ENCODE peak calls at places on chromosome 10, in four cellular contexts. One of them, this sample, is unnamed.

GRCh38 chr10:124917168-124917938 is 24.6 kb upstream of the ZRANB1 start:
- DNase-seq in fibroblast of lung: peak; percentile 45
- DNase-seq in lower lobe of right lung: peak; percentile 56
- DNase-seq in fibroblast of mammary gland: peak; percentile 28
- DNase-seq in this sample: no peak

GRCh38 chr10:118545381-118545780 is 50.1 kb downstream of the PRLHR start:
- DNase-seq in fibroblast of lung: no peak
- DNase-seq in fibroblast of mammary gland: no peak
- DNase-seq in lower lobe of right lung: no peak
- DNase-seq in this sample: no peak

GRCh38 chr10:107163904-107164861 is at the start of gene SORCS1:
- DNase-seq in fibroblast of lung: no peak
- DNase-seq in lower lobe of right lung: no peak
- DNase-seq in fibroblast of mammary gland: no peak
- DNase-seq in this sample: no peak

GRCh38 chr10:92241158-92241500 is 49.7 kb downstream of the CPEB3 start:
- DNase-seq in fibroblast of lung: no peak
- DNase-seq in fibroblast of mammary gland: no peak
- DNase-seq in lower lobe of right lung: no peak
- DNase-seq in this sample: no peak

GRCh38 chr10:57627642-57628178 is 640.0 kb downstream of the IPMK start:
- DNase-seq in fibroblast of lung: no peak
- DNase-seq in fibroblast of mammary gland: no peak
- DNase-seq in lower lobe of right lung: no peak
- DNase-seq in this sample: no peak

GRCh38 chr10:122181901-122182799 is 88.9 kb upstream of the BTBD16 start:
- DNase-seq in fibroblast of lung: peak; percentile 52
- DNase-seq in fibroblast of mammary gland: peak; percentile 76
- DNase-seq in lower lobe of right lung: no peak
- DNase-seq in this sample: no peak

GRCh38 chr10:101780187-101780817 is 2.9 kb downstream of the NPM3 start:
- DNase-seq in fibroblast of mammary gland: no peak
- DNase-seq in lower lobe of right lung: no peak
- DNase-seq in fibroblast of lung: no peak
- DNase-seq in this sample: no peak

GRCh38 chr10:80468002-80468401 is 13.9 kb downstream of the TSPAN14 start:
- DNase-seq in lower lobe of right lung: peak; percentile 83
- DNase-seq in fibroblast of mammary gland: no peak
- DNase-seq in fibroblast of lung: no peak
- DNase-seq in this sample: no peak

GRCh38 chr10:131812736-131813604 is 87.8 kb upstream of the PPP2R2D start:
- DNase-seq in fibroblast of mammary gland: no peak
- DNase-seq in lower lobe of right lung: no peak
- DNase-seq in fibroblast of lung: no peak
- DNase-seq in this sample: no peak

GRCh38 chr10:29839826-29840515 is 205.2 kb upstream of the SVIL start:
- DNase-seq in fibroblast of mammary gland: no peak
- DNase-seq in lower lobe of right lung: peak; percentile 70
- DNase-seq in fibroblast of lung: no peak
- DNase-seq in this sample: no peak

GRCh38 chr10:3850999-3851937 is 66.3 kb upstream of the KLF6 start:
- DNase-seq in fibroblast of mammary gland: peak; percentile 94
- DNase-seq in lower lobe of right lung: no peak
- DNase-seq in fibroblast of lung: peak; percentile 87
- DNase-seq in this sample: no peak

GRCh38 chr10:121935702-121936101 is 7.9 kb upstream of the ATE1 start:
- DNase-seq in lower lobe of right lung: no peak
- DNase-seq in fibroblast of mammary gland: peak; percentile 8
- DNase-seq in fibroblast of lung: no peak
- DNase-seq in this sample: no peak

GRCh38 chr10:79055892-79056291 is 12.9 kb upstream of the ZMIZ1 start:
- DNase-seq in fibroblast of lung: no peak
- DNase-seq in fibroblast of mammary gland: no peak
- DNase-seq in lower lobe of right lung: peak; percentile 17
- DNase-seq in this sample: no peak

GRCh38 chr10:11178606-11179221 is 161.0 kb downstream of the CELF2 start:
- DNase-seq in fibroblast of lung: peak; percentile 56
- DNase-seq in fibroblast of mammary gland: peak; percentile 76
- DNase-seq in lower lobe of right lung: peak; percentile 61
- DNase-seq in this sample: peak; percentile 95

GRCh38 chr10:49613882-49614241 is at the start of gene CHAT:
- DNase-seq in fibroblast of lung: no peak
- DNase-seq in lower lobe of right lung: no peak
- DNase-seq in fibroblast of mammary gland: no peak
- DNase-seq in this sample: no peak

GRCh38 chr10:132881186-132881920 is 61.0 kb downstream of the CFAP46 start:
- DNase-seq in fibroblast of lung: no peak
- DNase-seq in fibroblast of mammary gland: no peak
- DNase-seq in lower lobe of right lung: no peak
- DNase-seq in this sample: no peak
- TF ChIP-seq CTCF in fibroblast of lung: no peak
- TF ChIP-seq CTCF in fibroblast of mammary gland: no peak
- TF ChIP-seq CTCF in lower lobe of right lung: no peak
- TF ChIP-seq CTCF in this sample: no peak

GRCh38 chr10:97572214-97572989 is at the start of gene ANKRD2:
- DNase-seq in fibroblast of mammary gland: peak; percentile 86
- DNase-seq in lower lobe of right lung: peak; percentile 81
- DNase-seq in fibroblast of lung: peak; percentile 80
- DNase-seq in this sample: no peak
- H3K4me3 ChIP-seq in fibroblast of mammary gland: no peak within 1 kb of the TSS
- H3K4me3 ChIP-seq in lower lobe of right lung: no peak within 1 kb of the TSS
- H3K4me3 ChIP-seq in fibroblast of lung: no peak within 1 kb of the TSS
- H3K4me3 ChIP-seq in this sample: no peak within 1 kb of the TSS

GRCh38 chr10:53839437-53840039 is 961.5 kb downstream of the PCDH15 start:
- DNase-seq in fibroblast of lung: peak; percentile 69
- DNase-seq in fibroblast of mammary gland: peak; percentile 37
- DNase-seq in lower lobe of right lung: no peak
- DNase-seq in this sample: no peak
- TF ChIP-seq CTCF in fibroblast of lung: peak; percentile 39
- TF ChIP-seq CTCF in fibroblast of mammary gland: peak; percentile 36
- TF ChIP-seq CTCF in lower lobe of right lung: peak; percentile 37
- TF ChIP-seq CTCF in this sample: no peak

DNA sequence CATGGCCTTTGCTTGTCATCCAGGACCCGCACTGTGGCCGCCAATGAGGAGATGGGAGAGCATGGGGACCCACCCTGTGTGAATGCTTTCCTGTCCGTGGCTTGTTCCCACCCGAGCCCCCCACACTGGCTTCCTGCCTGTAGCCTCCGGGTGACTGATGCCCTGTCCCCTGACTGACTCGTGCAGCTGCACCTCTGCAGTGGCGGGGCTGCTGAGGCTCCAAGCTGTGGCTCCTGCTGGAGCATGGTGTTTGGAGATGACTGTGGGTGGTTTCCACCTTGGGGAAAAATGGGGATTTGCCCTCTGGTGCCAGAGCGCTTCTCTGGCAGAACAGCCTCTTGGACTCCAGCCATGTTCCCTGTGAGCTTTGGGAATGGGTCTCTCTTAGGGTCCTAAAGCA is 2.1 kb downstream of the CAMK1D start:
- DNase-seq in fibroblast of mammary gland: no peak
- DNase-seq in fibroblast of lung: no peak
- DNase-seq in lower lobe of right lung: no peak
- DNase-seq in this sample: no peak
- H3K4me3 ChIP-seq in fibroblast of mammary gland: no peak overlapping the region
- H3K4me3 ChIP-seq in fibroblast of lung: no peak overlapping the region
- H3K4me3 ChIP-seq in lower lobe of right lung: no peak overlapping the region
- H3K4me3 ChIP-seq in this sample: no peak overlapping the region

GRCh38 chr10:117449636-117450035 is 74.4 kb upstream of the PDZD8 start:
- DNase-seq in lower lobe of right lung: no peak
- DNase-seq in fibroblast of mammary gland: no peak
- DNase-seq in fibroblast of lung: no peak
- DNase-seq in this sample: no peak
- TF ChIP-seq CTCF in lower lobe of right lung: peak; percentile 8
- TF ChIP-seq CTCF in fibroblast of mammary gland: peak; percentile 36
- TF ChIP-seq CTCF in fibroblast of lung: no peak
- TF ChIP-seq CTCF in this sample: peak; percentile 33

DNA sequence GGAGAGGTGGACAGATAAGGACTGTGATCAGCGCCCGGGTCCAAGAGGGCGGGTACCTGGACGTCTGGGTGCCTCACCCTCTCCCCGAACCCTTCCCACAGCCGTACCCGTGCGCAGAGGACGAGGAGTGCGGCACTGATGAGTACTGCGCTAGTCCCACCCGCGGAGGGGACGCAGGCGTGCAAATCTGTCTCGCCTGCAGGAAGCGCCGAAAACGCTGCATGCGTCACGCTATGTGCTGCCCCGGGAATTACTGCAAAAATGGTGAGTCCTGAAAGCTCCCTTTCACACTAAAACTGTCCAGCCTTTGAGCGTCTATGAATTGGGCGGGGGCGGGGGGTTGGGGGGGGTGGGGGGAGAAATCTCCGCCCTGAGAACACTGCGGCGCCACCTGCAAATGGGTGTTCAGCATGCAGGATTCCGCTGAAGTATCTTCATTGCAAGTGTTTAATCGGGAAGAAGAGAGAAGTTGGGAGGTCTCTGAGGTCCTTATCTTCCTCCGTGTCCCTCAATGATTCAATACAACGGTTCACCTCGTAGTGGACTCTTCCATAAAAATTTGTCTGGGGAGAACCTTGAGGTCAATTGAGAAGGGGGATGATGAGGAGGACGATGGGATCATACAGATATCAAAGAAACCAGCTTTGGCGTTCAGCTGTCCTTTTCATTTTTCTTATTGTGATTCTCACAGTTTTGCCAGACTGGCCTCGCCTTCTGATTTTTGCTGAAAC is 906 bp downstream of the DKK1 start:
- DNase-seq in fibroblast of lung: peak; percentile 42
- DNase-seq in fibroblast of mammary gland: peak; percentile 40
- DNase-seq in lower lobe of right lung: no peak
- DNase-seq in this sample: no peak
- H3K4me3 ChIP-seq in fibroblast of lung: peak overlapping the region; percentile 86
- H3K4me3 ChIP-seq in fibroblast of mammary gland: peak overlapping the region; percentile 73
- H3K4me3 ChIP-seq in lower lobe of right lung: peak overlapping the region; percentile 61
- H3K4me3 ChIP-seq in this sample: peak overlapping the region; percentile 77

DNA sequence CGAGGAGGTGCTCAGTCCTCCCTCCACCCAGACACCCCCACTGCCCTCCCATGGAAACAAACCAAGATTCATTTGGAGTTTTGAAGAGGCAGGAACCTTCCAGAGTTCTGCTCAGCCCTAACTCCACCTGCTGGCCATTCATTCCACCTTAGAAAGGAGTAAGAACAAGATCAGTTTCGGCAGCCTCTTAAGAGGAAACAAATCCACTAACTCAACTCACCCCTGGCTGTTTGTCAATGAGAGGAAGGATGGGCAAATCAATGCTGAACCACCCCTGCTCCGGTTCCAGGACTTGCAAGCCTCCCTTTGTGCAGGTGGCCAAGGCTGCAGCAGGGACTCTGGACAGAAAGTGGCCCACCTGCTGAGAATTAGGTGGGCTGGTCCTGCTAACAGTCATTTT is 26.2 kb downstream of the CCDC3 start:
- DNase-seq in fibroblast of mammary gland: no peak
- DNase-seq in fibroblast of lung: no peak
- DNase-seq in lower lobe of right lung: no peak
- DNase-seq in this sample: no peak
- TF ChIP-seq CTCF in fibroblast of mammary gland: no peak
- TF ChIP-seq CTCF in fibroblast of lung: peak; percentile 5
- TF ChIP-seq CTCF in lower lobe of right lung: no peak
- TF ChIP-seq CTCF in this sample: no peak

This sample was measured in HFF-Myc.